ENCODE peak calls at places on chromosome 10, in nine cellular contexts. L, Y, C, V, I, A, Q, M and G are unnamed samples.

GRCh38 chr10:78664929-78665525 is 403.7 kb upstream of the ZMIZ1 start:
- DNase-seq in Q (no peak), C (peak; percentile 41), I (no peak), Y (peak; percentile 41), L (peak; percentile 31), V (peak; percentile 51), M (peak; percentile 34), A (no peak), G (no peak)

GRCh38 chr10:33102071-33102470 is 144.0 kb upstream of the ITGB1 start:
- DNase-seq in M (no peak), C (no peak), V (no peak), A (no peak), Q (no peak), I (no peak), L (no peak), Y (no peak), G (no peak)

GRCh38 chr10:126250045-126250444 is 138.2 kb downstream of the ADAM12 start:
- DNase-seq in I (no peak), Q (no peak), L (peak; percentile 67), A (no peak), C (no peak), Y (no peak), V (no peak), M (no peak), G (no peak)

GRCh38 chr10:14024349-14025202 is 306.1 kb downstream of the FRMD4A start:
- DNase-seq in Y (no peak), V (no peak), I (no peak), Q (peak; percentile 31), C (no peak), A (no peak), L (no peak), M (no peak), G (no peak)

GRCh38 chr10:12448729-12449391 is 99.5 kb downstream of the CAMK1D start:
- DNase-seq in C (peak; percentile 84), Q (no peak), V (peak; percentile 66), A (peak; percentile 69), I (no peak), Y (peak; percentile 87), M (peak; percentile 58), L (peak; percentile 25), G (peak; percentile 89)

GRCh38 chr10:29970576-29970975 is 88.8 kb downstream of the JCAD start:
- DNase-seq in C (no peak), M (no peak), A (no peak), L (no peak), I (peak; percentile 29), V (peak; percentile 69), Q (no peak), Y (no peak), G (no peak)

GRCh38 chr10:73997479-73997805 is 474 bp upstream of the VCL start:
- DNase-seq in A (no peak), I (no peak), Q (no peak), L (no peak), Y (no peak), V (no peak), M (no peak), C (peak; percentile 82), G (no peak)

GRCh38 chr10:123755061-123755460 is 88.9 kb downstream of the GPR26 start:
- DNase-seq in Q (no peak), Y (no peak), V (no peak), I (no peak), A (no peak), M (no peak), C (no peak), L (no peak), G (no peak)

GRCh38 chr10:67520924-67521520 is 175.0 kb downstream of the CTNNA3 start:
- DNase-seq in A (peak; percentile 10), Y (peak; percentile 70), V (peak; percentile 70), M (peak; percentile 60), Q (no peak), I (no peak), L (peak; percentile 61), C (peak; percentile 49), G (peak; percentile 48)

GRCh38 chr10:5861269-5862031 is 28.2 kb downstream of the ANKRD16 start:
- DNase-seq in Y (peak; percentile 93), V (peak; percentile 76), L (no peak), M (peak; percentile 35), A (peak; percentile 47), C (no peak), I (no peak), Q (no peak), G (peak; percentile 85)

GRCh38 chr10:75654171-75654772 is 222.8 kb downstream of the LRMDA start:
- DNase-seq in Q (no peak), C (no peak), M (no peak), L (no peak), I (no peak), V (no peak), Y (peak; percentile 24), A (no peak), G (no peak)

GRCh38 chr10:76962851-76963250 is 674.8 kb downstream of the KCNMA1 start:
- DNase-seq in M (no peak), L (no peak), C (no peak), Q (no peak), Y (peak; percentile 69), I (no peak), A (no peak), V (no peak), G (no peak)

GRCh38 chr10:63657812-63658211 is 136.6 kb downstream of the REEP3 start:
- DNase-seq in L (no peak), V (no peak), C (no peak), Q (no peak), A (no peak), M (no peak), Y (no peak), I (no peak), G (no peak)

GRCh38 chr10:3639546-3639945 is 145.5 kb downstream of the KLF6 start:
- DNase-seq in Y (no peak), L (no peak), C (no peak), V (no peak), M (peak; percentile 30), Q (no peak), A (no peak), I (no peak), G (no peak)

GRCh38 chr10:87942884-87943527 is 79.6 kb downstream of the PTEN start:
- DNase-seq in Q (no peak), I (no peak), Y (peak; percentile 36), V (no peak), C (no peak), L (no peak), A (no peak), M (no peak), G (no peak)

GRCh38 chr10:7488418-7488829 is 77.6 kb upstream of the SFMBT2 start:
- DNase-seq in A (no peak), V (peak; percentile 64), L (peak; percentile 25), M (peak; percentile 11), C (no peak), I (no peak), Y (peak; percentile 5), Q (no peak), G (no peak)

GRCh38 chr10:123965973-123966895 is 74.6 kb upstream of the CPXM2 start:
- DNase-seq in A (no peak), Q (no peak), C (no peak), V (no peak), Y (peak; percentile 46), L (no peak), M (no peak), I (no peak), G (no peak)

GRCh38 chr10:85548038-85548437 is 818.6 kb downstream of the GRID1 start:
- DNase-seq in Q (no peak), Y (peak; percentile 24), I (no peak), M (peak; percentile 59), A (no peak), V (peak; percentile 4), C (peak; percentile 40), L (peak; percentile 25), G (peak; percentile 38)

GRCh38 chr10:74910604-74911355 is 84.4 kb downstream of the KAT6B start:
- DNase-seq in A (peak; percentile 55), M (no peak), I (no peak), C (no peak), L (no peak), Y (no peak), Q (no peak), V (no peak), G (no peak)

GRCh38 chr10:54853883-54854282 is 52.9 kb upstream of the PCDH15 start:
- DNase-seq in V (no peak), I (peak; percentile 37), M (peak; percentile 10), A (no peak), Q (no peak), Y (no peak), C (no peak), L (no peak), G (no peak)

GRCh38 chr10:119947325-119947724 is 54.8 kb downstream of the SEC23IP start:
- DNase-seq in Q (no peak), M (no peak), A (peak; percentile 21), I (no peak), V (peak; percentile 11), C (no peak), Y (peak; percentile 6), L (no peak), G (no peak)

GRCh38 chr10:122565766-122566206 is 5.2 kb downstream of the DMBT1 start:
- DNase-seq in A (peak; percentile 72), I (peak; percentile 81), Y (peak; percentile 84), L (peak; percentile 69), Q (peak; percentile 68), V (peak; percentile 91), M (peak; percentile 72), C (peak; percentile 79), G (peak; percentile 81)

GRCh38 chr10:124647421-124648130 is 96.6 kb downstream of the FAM53B start:
- DNase-seq in I (peak; percentile 85), M (peak; percentile 21), V (peak; percentile 52), C (peak; percentile 88), Q (peak; percentile 88), A (no peak), L (no peak), Y (peak; percentile 74), G (no peak)

GRCh38 chr10:120459185-120459584 is 2.2 kb downstream of the PLPP4 start:
- DNase-seq in I (no peak), M (no peak), V (no peak), A (no peak), C (no peak), Y (no peak), L (no peak), Q (no peak), G (no peak)

GRCh38 chr10:20492447-20492846 is 404.7 kb downstream of the NEBL start:
- DNase-seq in Y (no peak), Q (no peak), A (no peak), V (no peak), L (peak; percentile 50), M (no peak), C (no peak), I (no peak), G (no peak)

GRCh38 chr10:103696411-103697145 is 158.8 kb downstream of the SH3PXD2A start:
- DNase-seq in L (peak; percentile 74), A (peak; percentile 58), V (peak; percentile 89), I (no peak), Q (peak; percentile 93), C (peak; percentile 86), M (peak; percentile 62), Y (peak; percentile 98), G (peak; percentile 85)

GRCh38 chr10:130146042-130146441 is 9.9 kb downstream of the GLRX3 start:
- DNase-seq in Y (no peak), I (no peak), V (no peak), Q (no peak), A (no peak), M (no peak), L (no peak), C (no peak), G (no peak)

GRCh38 chr10:122342293-122343134 is 32.0 kb upstream of the PLEKHA1 start:
- DNase-seq in L (peak; percentile 71), Q (no peak), V (peak; percentile 64), C (peak; percentile 70), I (no peak), A (peak; percentile 20), Y (peak; percentile 72), M (peak; percentile 51), G (peak; percentile 43)

GRCh38 chr10:120456626-120457430 is at the start of gene PLPP4:
- DNase-seq in L (peak; percentile 81), C (no peak), Q (no peak), A (no peak), M (peak; percentile 33), V (peak; percentile 58), I (peak; percentile 71), Y (peak; percentile 79), G (no peak)

GRCh38 chr10:118926018-118926417 is 103.5 kb upstream of the NANOS1 start:
- DNase-seq in I (no peak), Q (no peak), L (no peak), Y (no peak), V (no peak), M (no peak), A (no peak), C (no peak), G (no peak)

GRCh38 chr10:89773081-89773480 is 71.7 kb downstream of the KIF20B start:
- DNase-seq in I (no peak), Q (no peak), C (no peak), L (no peak), A (no peak), Y (peak; percentile 46), M (no peak), V (no peak), G (no peak)